ENCODE peak calls at places on chromosomes 1 and 21, in nine cellular contexts. One of them, this sample, is unnamed.

GRCh38 chr1:183185941-183186490 is at the start of gene LAMC2:
- DNase-seq in effector memory CD4-positive, alpha-beta T cell: no peak
- DNase-seq in NCI-H2029 treated with DMSO at 0.1 percent for 48 hours: peak
- DNase-seq in HT-29: peak
- DNase-seq in psoas muscle: no peak
- DNase-seq in fibroblast of villous mesenchyme: no peak
- DNase-seq in activated CD4-positive, alpha-beta T cell treated with anti-CD3 and anti-CD28 coated beads for 36 hours: peak
- DNase-seq in AG08396: no peak
- DNase-seq in stimulated activated CD8-positive, alpha-beta memory T cell treated with anti-CD3 and anti-CD28 coated beads, Interleukin-4, amount 100 ng/mL, for 24 hours: no peak
- DNase-seq in this sample: peak

GRCh38 chr1:1758692-1759455 is 19.4 kb downstream of the NADK start:
- DNase-seq in effector memory CD4-positive, alpha-beta T cell: no peak
- DNase-seq in HT-29: peak
- DNase-seq in psoas muscle: peak
- DNase-seq in fibroblast of villous mesenchyme: no peak
- DNase-seq in NCI-H2029 treated with DMSO at 0.1 percent for 48 hours: no peak
- DNase-seq in AG08396: peak
- DNase-seq in activated CD4-positive, alpha-beta T cell treated with anti-CD3 and anti-CD28 coated beads for 36 hours: no peak
- DNase-seq in stimulated activated CD8-positive, alpha-beta memory T cell treated with anti-CD3 and anti-CD28 coated beads, Interleukin-4, amount 100 ng/mL, for 24 hours: no peak
- DNase-seq in this sample: peak

GRCh38 chr1:166865931-166866330 is 10.1 kb downstream of the TADA1 start:
- DNase-seq in psoas muscle: no peak
- DNase-seq in fibroblast of villous mesenchyme: peak
- DNase-seq in NCI-H2029 treated with DMSO at 0.1 percent for 48 hours: no peak
- DNase-seq in effector memory CD4-positive, alpha-beta T cell: no peak
- DNase-seq in AG08396: no peak
- DNase-seq in HT-29: no peak
- DNase-seq in activated CD4-positive, alpha-beta T cell treated with anti-CD3 and anti-CD28 coated beads for 36 hours: no peak
- DNase-seq in stimulated activated CD8-positive, alpha-beta memory T cell treated with anti-CD3 and anti-CD28 coated beads, Interleukin-4, amount 100 ng/mL, for 24 hours: no peak
- DNase-seq in this sample: no peak

GRCh38 chr1:117967472-117967871 is 37.9 kb downstream of the WDR3 start:
- DNase-seq in NCI-H2029 treated with DMSO at 0.1 percent for 48 hours: peak
- DNase-seq in effector memory CD4-positive, alpha-beta T cell: no peak
- DNase-seq in fibroblast of villous mesenchyme: peak
- DNase-seq in AG08396: peak
- DNase-seq in psoas muscle: no peak
- DNase-seq in stimulated activated CD8-positive, alpha-beta memory T cell treated with anti-CD3 and anti-CD28 coated beads, Interleukin-4, amount 100 ng/mL, for 24 hours: no peak
- DNase-seq in activated CD4-positive, alpha-beta T cell treated with anti-CD3 and anti-CD28 coated beads for 36 hours: no peak
- DNase-seq in HT-29: no peak
- DNase-seq in this sample: no peak

GRCh38 chr1:15155760-15156743 is 2.5 kb downstream of the TMEM51 start:
- DNase-seq in psoas muscle: no peak
- DNase-seq in NCI-H2029 treated with DMSO at 0.1 percent for 48 hours: no peak
- DNase-seq in activated CD4-positive, alpha-beta T cell treated with anti-CD3 and anti-CD28 coated beads for 36 hours: peak
- DNase-seq in effector memory CD4-positive, alpha-beta T cell: no peak
- DNase-seq in HT-29: no peak
- DNase-seq in AG08396: no peak
- DNase-seq in fibroblast of villous mesenchyme: peak
- DNase-seq in stimulated activated CD8-positive, alpha-beta memory T cell treated with anti-CD3 and anti-CD28 coated beads, Interleukin-4, amount 100 ng/mL, for 24 hours: no peak
- DNase-seq in this sample: no peak

GRCh38 chr1:180734366-180734765 is 102.5 kb downstream of the XPR1 start:
- DNase-seq in effector memory CD4-positive, alpha-beta T cell: no peak
- DNase-seq in psoas muscle: no peak
- DNase-seq in fibroblast of villous mesenchyme: no peak
- DNase-seq in activated CD4-positive, alpha-beta T cell treated with anti-CD3 and anti-CD28 coated beads for 36 hours: no peak
- DNase-seq in NCI-H2029 treated with DMSO at 0.1 percent for 48 hours: no peak
- DNase-seq in AG08396: no peak
- DNase-seq in HT-29: no peak
- DNase-seq in stimulated activated CD8-positive, alpha-beta memory T cell treated with anti-CD3 and anti-CD28 coated beads, Interleukin-4, amount 100 ng/mL, for 24 hours: no peak
- DNase-seq in this sample: no peak

GRCh38 chr1:204991342-204991844 is 51.6 kb upstream of the CNTN2 start:
- DNase-seq in stimulated activated CD8-positive, alpha-beta memory T cell treated with anti-CD3 and anti-CD28 coated beads, Interleukin-4, amount 100 ng/mL, for 24 hours: no peak
- DNase-seq in psoas muscle: no peak
- DNase-seq in AG08396: no peak
- DNase-seq in fibroblast of villous mesenchyme: no peak
- DNase-seq in effector memory CD4-positive, alpha-beta T cell: no peak
- DNase-seq in activated CD4-positive, alpha-beta T cell treated with anti-CD3 and anti-CD28 coated beads for 36 hours: no peak
- DNase-seq in HT-29: no peak
- DNase-seq in NCI-H2029 treated with DMSO at 0.1 percent for 48 hours: no peak
- DNase-seq in this sample: no peak

GRCh38 chr1:86477721-86478120 is 9.0 kb downstream of the CLCA1 start:
- DNase-seq in AG08396: no peak
- DNase-seq in fibroblast of villous mesenchyme: no peak
- DNase-seq in HT-29: no peak
- DNase-seq in stimulated activated CD8-positive, alpha-beta memory T cell treated with anti-CD3 and anti-CD28 coated beads, Interleukin-4, amount 100 ng/mL, for 24 hours: no peak
- DNase-seq in activated CD4-positive, alpha-beta T cell treated with anti-CD3 and anti-CD28 coated beads for 36 hours: no peak
- DNase-seq in effector memory CD4-positive, alpha-beta T cell: no peak
- DNase-seq in NCI-H2029 treated with DMSO at 0.1 percent for 48 hours: no peak
- DNase-seq in psoas muscle: no peak
- DNase-seq in this sample: no peak

GRCh38 chr1:232377494-232377770 is 252.5 kb downstream of the SIPA1L2 start:
- DNase-seq in effector memory CD4-positive, alpha-beta T cell: no peak
- DNase-seq in stimulated activated CD8-positive, alpha-beta memory T cell treated with anti-CD3 and anti-CD28 coated beads, Interleukin-4, amount 100 ng/mL, for 24 hours: no peak
- DNase-seq in NCI-H2029 treated with DMSO at 0.1 percent for 48 hours: no peak
- DNase-seq in activated CD4-positive, alpha-beta T cell treated with anti-CD3 and anti-CD28 coated beads for 36 hours: peak
- DNase-seq in AG08396: no peak
- DNase-seq in fibroblast of villous mesenchyme: peak
- DNase-seq in HT-29: peak
- DNase-seq in psoas muscle: no peak
- DNase-seq in this sample: peak

GRCh38 chr1:50237081-50237480 is 128.4 kb downstream of the ELAVL4 start:
- DNase-seq in effector memory CD4-positive, alpha-beta T cell: no peak
- DNase-seq in psoas muscle: no peak
- DNase-seq in NCI-H2029 treated with DMSO at 0.1 percent for 48 hours: peak
- DNase-seq in AG08396: no peak
- DNase-seq in fibroblast of villous mesenchyme: no peak
- DNase-seq in stimulated activated CD8-positive, alpha-beta memory T cell treated with anti-CD3 and anti-CD28 coated beads, Interleukin-4, amount 100 ng/mL, for 24 hours: no peak
- DNase-seq in HT-29: no peak
- DNase-seq in activated CD4-positive, alpha-beta T cell treated with anti-CD3 and anti-CD28 coated beads for 36 hours: no peak
- DNase-seq in this sample: peak

GRCh38 chr1:72186733-72187307 is 95.5 kb downstream of the NEGR1 start:
- DNase-seq in NCI-H2029 treated with DMSO at 0.1 percent for 48 hours: no peak
- DNase-seq in stimulated activated CD8-positive, alpha-beta memory T cell treated with anti-CD3 and anti-CD28 coated beads, Interleukin-4, amount 100 ng/mL, for 24 hours: no peak
- DNase-seq in psoas muscle: no peak
- DNase-seq in effector memory CD4-positive, alpha-beta T cell: no peak
- DNase-seq in HT-29: peak
- DNase-seq in fibroblast of villous mesenchyme: peak
- DNase-seq in AG08396: peak
- DNase-seq in activated CD4-positive, alpha-beta T cell treated with anti-CD3 and anti-CD28 coated beads for 36 hours: no peak
- DNase-seq in this sample: no peak

GRCh38 chr1:200369706-200370105 is 40.1 kb downstream of the ZNF281 start:
- DNase-seq in fibroblast of villous mesenchyme: no peak
- DNase-seq in NCI-H2029 treated with DMSO at 0.1 percent for 48 hours: peak
- DNase-seq in effector memory CD4-positive, alpha-beta T cell: no peak
- DNase-seq in HT-29: no peak
- DNase-seq in activated CD4-positive, alpha-beta T cell treated with anti-CD3 and anti-CD28 coated beads for 36 hours: no peak
- DNase-seq in stimulated activated CD8-positive, alpha-beta memory T cell treated with anti-CD3 and anti-CD28 coated beads, Interleukin-4, amount 100 ng/mL, for 24 hours: no peak
- DNase-seq in psoas muscle: no peak
- DNase-seq in AG08396: no peak
- DNase-seq in this sample: no peak

GRCh38 chr1:70768211-70768610 is 279.4 kb downstream of the PTGER3 start:
- DNase-seq in stimulated activated CD8-positive, alpha-beta memory T cell treated with anti-CD3 and anti-CD28 coated beads, Interleukin-4, amount 100 ng/mL, for 24 hours: no peak
- DNase-seq in psoas muscle: no peak
- DNase-seq in fibroblast of villous mesenchyme: no peak
- DNase-seq in HT-29: no peak
- DNase-seq in effector memory CD4-positive, alpha-beta T cell: no peak
- DNase-seq in NCI-H2029 treated with DMSO at 0.1 percent for 48 hours: no peak
- DNase-seq in activated CD4-positive, alpha-beta T cell treated with anti-CD3 and anti-CD28 coated beads for 36 hours: no peak
- DNase-seq in AG08396: no peak
- DNase-seq in this sample: no peak

GRCh38 chr21:26909972-26910371 is 56.9 kb downstream of the ADAMTS5 start:
- DNase-seq in activated CD4-positive, alpha-beta T cell treated with anti-CD3 and anti-CD28 coated beads for 36 hours: no peak
- DNase-seq in fibroblast of villous mesenchyme: peak
- DNase-seq in stimulated activated CD8-positive, alpha-beta memory T cell treated with anti-CD3 and anti-CD28 coated beads, Interleukin-4, amount 100 ng/mL, for 24 hours: no peak
- DNase-seq in AG08396: no peak
- DNase-seq in NCI-H2029 treated with DMSO at 0.1 percent for 48 hours: no peak
- DNase-seq in effector memory CD4-positive, alpha-beta T cell: no peak
- DNase-seq in HT-29: no peak
- DNase-seq in psoas muscle: no peak
- DNase-seq in this sample: peak

GRCh38 chr1:27503961-27504587 is 14.1 kb upstream of the WASF2 start:
- DNase-seq in AG08396: no peak
- DNase-seq in NCI-H2029 treated with DMSO at 0.1 percent for 48 hours: no peak
- DNase-seq in effector memory CD4-positive, alpha-beta T cell: no peak
- DNase-seq in fibroblast of villous mesenchyme: no peak
- DNase-seq in stimulated activated CD8-positive, alpha-beta memory T cell treated with anti-CD3 and anti-CD28 coated beads, Interleukin-4, amount 100 ng/mL, for 24 hours: no peak
- DNase-seq in psoas muscle: no peak
- DNase-seq in HT-29: no peak
- DNase-seq in activated CD4-positive, alpha-beta T cell treated with anti-CD3 and anti-CD28 coated beads for 36 hours: no peak
- DNase-seq in this sample: no peak

GRCh38 chr21:30579351-30579750 is 10.8 kb downstream of the KRTAP22-2 start:
- DNase-seq in activated CD4-positive, alpha-beta T cell treated with anti-CD3 and anti-CD28 coated beads for 36 hours: no peak
- DNase-seq in fibroblast of villous mesenchyme: no peak
- DNase-seq in HT-29: no peak
- DNase-seq in stimulated activated CD8-positive, alpha-beta memory T cell treated with anti-CD3 and anti-CD28 coated beads, Interleukin-4, amount 100 ng/mL, for 24 hours: no peak
- DNase-seq in psoas muscle: no peak
- DNase-seq in NCI-H2029 treated with DMSO at 0.1 percent for 48 hours: no peak
- DNase-seq in effector memory CD4-positive, alpha-beta T cell: no peak
- DNase-seq in AG08396: no peak
- DNase-seq in this sample: no peak

GRCh38 chr1:112061852-112062451 is 72.5 kb upstream of the KCND3 start:
- DNase-seq in NCI-H2029 treated with DMSO at 0.1 percent for 48 hours: no peak
- DNase-seq in psoas muscle: no peak
- DNase-seq in HT-29: no peak
- DNase-seq in stimulated activated CD8-positive, alpha-beta memory T cell treated with anti-CD3 and anti-CD28 coated beads, Interleukin-4, amount 100 ng/mL, for 24 hours: no peak
- DNase-seq in effector memory CD4-positive, alpha-beta T cell: no peak
- DNase-seq in AG08396: no peak
- DNase-seq in fibroblast of villous mesenchyme: no peak
- DNase-seq in activated CD4-positive, alpha-beta T cell treated with anti-CD3 and anti-CD28 coated beads for 36 hours: peak
- DNase-seq in this sample: no peak